ENCODE peak calls at places on chromosome X, in ten cellular contexts. M, L, K, D, H, R, A, G, F and S are unnamed samples.

GRCh38 chrX:10280061-10280460 is 123.3 kb downstream of the CLCN4 start:
- DNase-seq in G (no peak), A (no peak), L (no peak), R (no peak), F (no peak), M (no peak), D (no peak), K (peak), H (no peak), S (no peak)

GRCh38 chrX:132033166-132033565 is 10.1 kb downstream of the STK26 start:
- DNase-seq in G (no peak), F (no peak), R (no peak), M (no peak), K (no peak), A (no peak), H (no peak), D (no peak), L (no peak), S (no peak)

GRCh38 chrX:110327336-110327735 is 9.5 kb upstream of the AMMECR1 start:
- DNase-seq in M (no peak), F (no peak), R (no peak), K (no peak), A (no peak), G (no peak), D (no peak), L (no peak), H (no peak), S (no peak)

GRCh38 chrX:153671589-153672530 is 1.8 kb downstream of the PNCK start:
- DNase-seq in G (no peak), K (no peak), R (no peak), L (no peak), F (no peak), M (no peak), D (no peak), A (no peak), H (no peak), S (peak)

GRCh38 chrX:144494069-144494468 is 610.2 kb downstream of the UBE2NL start:
- DNase-seq in L (no peak), H (no peak), R (no peak), M (no peak), K (peak), F (no peak), G (no peak), D (no peak), A (peak), S (no peak)

GRCh38 chrX:11558972-11559371 is 106.7 kb downstream of the ARHGAP6 start:
- DNase-seq in K (no peak), R (no peak), H (peak), L (peak), M (peak), A (no peak), G (peak), F (no peak), D (no peak), S (no peak)

GRCh38 chrX:133850414-133850813 is 135.0 kb downstream of the GPC3 start:
- DNase-seq in G (no peak), D (no peak), R (no peak), M (no peak), K (no peak), H (no peak), L (no peak), A (no peak), F (no peak), S (no peak)

GRCh38 chrX:71100581-71101505 is 5.2 kb downstream of the FOXO4 start:
- DNase-seq in A (no peak), K (no peak), F (no peak), L (no peak), M (no peak), D (no peak), R (no peak), H (no peak), G (no peak), S (no peak)

GRCh38 chrX:2147928-2148327 is 352.8 kb downstream of the DHRSX start:
- DNase-seq in M (no peak), K (no peak), H (no peak), F (no peak), G (no peak), D (no peak), R (no peak), L (no peak), A (no peak), S (no peak)